ENCODE peak calls at places on chromosomes 4 and X, in nine cellular contexts. Q is spleen, G is uterus, Y is tibial nerve, K is testis, T is body of pancreas, Z is HepG2, L is upper lobe of left lung, P is right lobe of liver. X is an unnamed sample.
A peak's percentile ranks its signal among the peaks of the same experiment; 100 is the strongest.

GRCh38 chr4:54781771-54782170 is 124.0 kb downstream of the KIT start:
- DNase-seq in Q (no peak), G (peak; percentile 59), Y (no peak), K (peak; percentile 41), T (peak; percentile 7), Z (no peak), L (no peak), P (no peak), X (peak; percentile 32)

GRCh38 chr4:37977471-37978452 is 17.6 kb downstream of the PTTG2 start:
- DNase-seq in Q (peak; percentile 97), G (peak; percentile 78), Y (peak; percentile 28), K (peak; percentile 76), T (peak; percentile 64), Z (peak; percentile 23), L (peak; percentile 85), P (peak; percentile 84), X (peak; percentile 51)

GRCh38 chr4:7206856-7207567 is 14.7 kb downstream of the SORCS2 start:
- DNase-seq in Q (no peak), G (peak; percentile 92), Y (peak; percentile 67), K (peak; percentile 77), T (peak; percentile 47), Z (no peak), L (peak; percentile 81), P (peak; percentile 90), X (peak; percentile 74)

GRCh38 chrX:51420610-51421009 is 75.8 kb downstream of the NUDT11 start:
- DNase-seq in Q (no peak), G (no peak), Y (no peak), K (peak; percentile 21), T (peak; percentile 13), Z (peak; percentile 5), L (no peak), P (no peak), X (no peak)

GRCh38 chr4:932713-933070 is 432 bp downstream of the TMEM175 start:
- DNase-seq in Q (no peak), G (no peak), Y (no peak), K (no peak), T (no peak), Z (peak; percentile 32), L (no peak), P (no peak), X (no peak)

GRCh38 chr4:117481742-117482141 is 396.4 kb upstream of the TRAM1L1 start:
- DNase-seq in Q (no peak), G (no peak), Y (no peak), K (no peak), T (no peak), Z (no peak), L (no peak), P (no peak), X (no peak)

GRCh38 chr4:163624727-163625126 is 130.2 kb downstream of the TMA16 start:
- DNase-seq in Q (no peak), G (no peak), Y (no peak), K (no peak), T (no peak), Z (no peak), L (no peak), P (no peak), X (no peak)

GRCh38 chrX:107542500-107542899 is 85.8 kb upstream of the PRPS1 start:
- DNase-seq in Q (no peak), G (no peak), Y (no peak), K (peak; percentile 21), T (peak; percentile 9), Z (peak; percentile 34), L (no peak), P (no peak), X (no peak)

GRCh38 chr4:39756159-39756558 is 58.2 kb downstream of the UBE2K start:
- DNase-seq in Q (no peak), G (no peak), Y (no peak), K (no peak), T (no peak), Z (no peak), L (no peak), P (no peak), X (no peak)

GRCh38 chrX:63686878-63687714 is 97.9 kb downstream of the ARHGEF9 start:
- DNase-seq in Q (no peak), G (no peak), Y (no peak), K (no peak), T (peak; percentile 2), Z (peak; percentile 23), L (no peak), P (no peak), X (no peak)

GRCh38 chr4:104015680-104016079 is 295.9 kb upstream of the TACR3 start:
- DNase-seq in Q (no peak), G (no peak), Y (no peak), K (peak; percentile 23), T (peak; percentile 6), Z (peak; percentile 7), L (no peak), P (no peak), X (no peak)

GRCh38 chr4:128286474-128287158 is 997 bp downstream of the PGRMC2 start:
- DNase-seq in Q (no peak), G (no peak), Y (no peak), K (no peak), T (peak; percentile 59), Z (peak; percentile 44), L (no peak), P (no peak), X (no peak)

GRCh38 chr4:128288689-128289106 is 1.1 kb upstream of the PGRMC2 start:
- DNase-seq in Q (no peak), G (no peak), Y (no peak), K (no peak), T (peak; percentile 22), Z (no peak), L (peak; percentile 27), P (no peak), X (no peak)

GRCh38 chr4:128285085-128286023 is 2.3 kb downstream of the PGRMC2 start:
- DNase-seq in Q (no peak), G (no peak), Y (no peak), K (no peak), T (peak; percentile 30), Z (peak; percentile 82), L (no peak), P (no peak), X (no peak)

GRCh38 chr4:128287871-128288688 is 467 bp upstream of the PGRMC2 start:
- DNase-seq in Q (peak; percentile 100), G (peak; percentile 99), Y (peak; percentile 100), K (peak; percentile 99), T (peak; percentile 100), Z (peak; percentile 96), L (peak; percentile 98), P (peak; percentile 100), X (peak; percentile 99)

GRCh38 chr4:128287159-128287870 is at the start of gene PGRMC2:
- DNase-seq in Q (no peak), G (no peak), Y (no peak), K (no peak), T (no peak), Z (no peak), L (peak; percentile 21), P (no peak), X (peak; percentile 26)
- TF ChIP-seq POLR2A in Q (no peak), G (peak; percentile 47), Y (peak; percentile 15), K (peak; percentile 55), T (peak; percentile 69), Z (no peak), L (no peak), P (no peak), X (no peak)

GRCh38 chrX:45154033-45154360 is 46.7 kb downstream of the DIPK2B start:
- DNase-seq in Q (no peak), G (no peak), Y (no peak), K (no peak), T (no peak), Z (no peak), L (no peak), P (no peak), X (no peak)
- H3K27me3 ChIP-seq in Q (no peaks in the 10 kb centered on the region), G (no peaks in the 10 kb centered on the region), Y (no peaks in the 10 kb centered on the region), K (no peaks in the 10 kb centered on the region), T (no peaks in the 10 kb centered on the region), Z (no peaks in the 10 kb centered on the region), L (no peaks in the 10 kb centered on the region), P (no peaks in the 10 kb centered on the region), X (no peaks in the 10 kb centered on the region)

DNA sequence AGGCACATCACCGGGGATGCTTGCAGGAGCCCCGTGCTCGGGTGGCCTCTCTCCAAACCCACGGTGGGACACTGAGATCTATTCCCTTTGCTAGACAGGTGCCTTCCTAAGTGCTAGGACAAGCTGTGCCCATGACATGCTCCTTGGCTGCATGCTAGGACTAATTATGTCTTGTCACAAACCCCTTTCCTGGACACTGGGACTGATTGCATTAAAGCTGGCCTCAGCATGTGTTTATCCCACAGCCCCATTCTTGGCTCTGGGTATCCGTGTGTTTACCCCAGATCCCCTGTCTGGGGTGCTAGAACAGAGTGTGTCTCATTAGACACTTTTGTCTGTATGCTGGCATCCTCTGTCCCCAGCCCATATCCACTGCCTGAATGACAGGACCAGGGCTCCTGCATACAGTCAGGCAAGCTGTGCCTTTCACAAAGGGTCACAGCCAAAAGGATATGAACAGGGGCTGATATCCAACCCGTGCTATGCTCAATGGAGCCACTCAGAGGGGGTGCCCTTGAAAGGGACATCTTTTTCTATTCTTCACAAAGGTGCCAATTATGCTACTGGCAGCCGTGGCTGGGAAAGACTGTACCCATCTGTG is 9.2 kb upstream of the IQSEC2 start:
- DNase-seq in Q (no peak), G (no peak), Y (no peak), K (no peak), T (no peak), Z (no peak), L (no peak), P (no peak), X (no peak)
- TF ChIP-seq POLR2A in Q (no peak), G (no peak), Y (no peak), K (no peak), T (no peak), Z (no peak), L (no peak), P (no peak), X (no peak)

GRCh38 chr4:16085822-16086221 is 2.0 kb upstream of the PROM1 start:
- DNase-seq in Q (no peak), G (no peak), Y (no peak), K (no peak), T (no peak), Z (no peak), L (no peak), P (no peak), X (no peak)

GRCh38 chr4:16092682-16093319 is 9.0 kb upstream of the PROM1 start:
- DNase-seq in Q (no peak), G (no peak), Y (no peak), K (no peak), T (no peak), Z (no peak), L (no peak), P (no peak), X (no peak)

GRCh38 chr4:16090306-16090705 is 6.5 kb upstream of the PROM1 start:
- DNase-seq in Q (no peak), G (no peak), Y (no peak), K (no peak), T (no peak), Z (no peak), L (no peak), P (no peak), X (no peak)

GRCh38 chr4:16083217-16084191 is at the start of gene PROM1:
- DNase-seq in Q (peak; percentile 73), G (no peak), Y (no peak), K (peak; percentile 63), T (peak; percentile 52), Z (peak; percentile 3), L (no peak), P (peak; percentile 36), X (no peak)

DNA sequence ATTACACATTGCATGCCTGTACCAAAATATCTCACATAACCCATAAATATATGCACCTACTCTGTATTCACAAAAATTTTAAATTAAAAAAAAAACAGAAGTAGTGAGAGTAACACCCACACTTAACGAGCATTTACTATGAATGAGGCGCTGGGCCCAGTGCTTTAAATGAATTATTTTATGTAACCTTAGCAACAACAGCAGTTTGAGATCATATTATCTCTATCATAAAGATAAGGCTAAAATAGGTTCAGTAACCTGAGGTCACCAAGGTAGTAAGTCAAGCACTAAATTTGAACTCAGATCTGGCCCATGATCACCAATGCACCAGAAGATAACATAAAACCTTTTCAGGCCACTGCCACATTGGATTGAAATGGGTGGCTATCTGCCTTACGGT is 5.3 kb upstream of the PROM1 start:
- DNase-seq in Q (no peak), G (no peak), Y (no peak), K (no peak), T (no peak), Z (no peak), L (no peak), P (no peak), X (no peak)
- H3K27me3 ChIP-seq in Q (peaks cover 24% of the 10 kb centered on the region), G (no peaks in the 10 kb centered on the region), Y (peaks cover 28% of the 10 kb centered on the region), K (no peaks in the 10 kb centered on the region), T (no peaks in the 10 kb centered on the region), Z (peaks cover 2% of the 10 kb centered on the region), L (no peaks in the 10 kb centered on the region), P (no peaks in the 10 kb centered on the region), X (no peaks in the 10 kb centered on the region)

X was measured in breast epithelium.